ENCODE peak calls at places on chromosomes 5 and 9, in four cellular contexts. P is H1, V is K562, T is GM12878. N is an unnamed sample.

GRCh38 chr9:126151031-126151670 is 175.5 kb upstream of the MVB12B start:
- DNase-seq in P (peak), V (no peak), T (no peak), N (peak)

GRCh38 chr9:2740616-2741015 is 23.3 kb downstream of the KCNV2 start:
- DNase-seq in P (no peak), V (no peak), T (no peak), N (no peak)

GRCh38 chr9:122225323-122226141 is 3.2 kb downstream of the LHX6 start:
- DNase-seq in T (no peak), V (no peak), P (peak), N (no peak)

GRCh38 chr5:57550132-57550531 is 67.5 kb upstream of the ACTBL2 start:
- DNase-seq in P (no peak), V (no peak), T (no peak), N (no peak)

GRCh38 chr9:20848490-20848889 is 164.4 kb downstream of the FOCAD start:
- DNase-seq in V (no peak), P (no peak), T (no peak), N (no peak)

GRCh38 chr5:88815048-88815789 is 67.8 kb downstream of the MEF2C start:
- DNase-seq in P (no peak), V (no peak), T (no peak), N (no peak)

GRCh38 chr5:157269165-157269671 is 3.3 kb downstream of the CYFIP2 start:
- DNase-seq in V (no peak), P (no peak), T (no peak), N (no peak)

GRCh38 chr5:158514353-158514960 is 585.3 kb downstream of the EBF1 start:
- DNase-seq in P (no peak), T (no peak), V (no peak), N (no peak)

GRCh38 chr5:133344266-133344665 is 268.1 kb downstream of the FSTL4 start:
- DNase-seq in P (no peak), V (no peak), T (no peak), N (no peak)

GRCh38 chr5:172901012-172901780 is 58.0 kb upstream of the RPL26L1 start:
- DNase-seq in P (no peak), T (no peak), V (peak), N (peak)

GRCh38 chr5:90547072-90547536 is 11.5 kb upstream of the ADGRV1 start:
- DNase-seq in T (no peak), V (no peak), P (no peak), N (peak)

GRCh38 chr5:71938886-71939285 is 168.4 kb upstream of the MAP1B start:
- DNase-seq in T (no peak), P (no peak), V (no peak), N (peak)

GRCh38 chr9:82242285-82242963 is 253.9 kb downstream of the SPATA31D1 start:
- DNase-seq in V (no peak), T (no peak), P (no peak), N (no peak)

GRCh38 chr5:77360381-77360780 is 131.7 kb downstream of the WDR41 start:
- DNase-seq in V (no peak), T (no peak), P (no peak), N (no peak)

GRCh38 chr5:72510610-72511121 is 3.5 kb upstream of the ZNF366 start:
- DNase-seq in T (no peak), P (no peak), V (no peak), N (no peak)

GRCh38 chr5:83551826-83552225 is 80.3 kb downstream of the VCAN start:
- DNase-seq in P (no peak), V (no peak), T (no peak), N (no peak)

GRCh38 chr9:121322037-121322736 is 47.9 kb downstream of the STOM start:
- DNase-seq in V (no peak), P (no peak), T (no peak), N (peak)

GRCh38 chr9:69023650-69024049 is 9.7 kb upstream of the PRKACG start:
- DNase-seq in P (peak), V (no peak), T (no peak), N (no peak)

GRCh38 chr5:158133369-158133768 is 274.4 kb upstream of the CLINT1 start:
- DNase-seq in P (no peak), T (no peak), V (no peak), N (no peak)

GRCh38 chr9:113985968-113986585 is 92.0 kb downstream of the AMBP start:
- DNase-seq in V (no peak), P (no peak), T (no peak), N (no peak)

GRCh38 chr9:128523199-128523925 is 18.8 kb downstream of the GLE1 start:
- DNase-seq in T (no peak), V (no peak), P (no peak), N (no peak)

GRCh38 chr9:134778156-134778555 is 102.5 kb upstream of the FCN2 start:
- DNase-seq in V (no peak), T (no peak), P (no peak), N (no peak)

GRCh38 chr9:111399772-111400563 is 69.9 kb upstream of the OR2K2 start:
- DNase-seq in P (peak), V (no peak), T (no peak), N (peak)

GRCh38 chr9:112174223-112174964 is 703 bp downstream of the SUSD1 start:
- DNase-seq in T (peak), V (peak), P (no peak), N (peak)

GRCh38 chr5:75536694-75537360 is 25.1 kb downstream of the POLK start:
- DNase-seq in T (no peak), P (no peak), V (no peak), N (no peak)
- TF ChIP-seq HDAC2 in T (no peak), P (no peak), V (no peak), N (no peak)

DNA sequence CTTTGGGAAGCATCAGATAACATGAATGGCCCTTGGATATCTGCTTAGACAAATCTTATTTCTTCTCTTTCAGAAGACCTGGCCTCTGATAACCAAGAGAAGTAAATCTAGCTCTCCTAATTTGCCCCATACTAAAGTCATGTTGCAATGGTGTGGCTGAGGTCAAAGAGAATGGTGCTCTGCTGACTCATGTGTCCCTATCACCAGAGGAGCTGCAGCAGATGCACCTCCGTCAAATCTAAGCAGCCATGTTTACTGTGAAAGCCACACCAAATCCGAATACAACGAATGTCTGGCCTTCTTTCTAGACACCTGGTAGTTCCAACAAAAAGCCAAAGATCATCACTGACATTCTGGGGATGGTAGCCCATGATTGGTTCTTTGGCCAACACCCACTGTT is 23.2 kb downstream of the RETREG1 start:
- DNase-seq in P (no peak), V (no peak), T (no peak), N (no peak)
- TF ChIP-seq BRCA1 in P (no peak), V (no peak), T (no peak), N (no peak)

DNA sequence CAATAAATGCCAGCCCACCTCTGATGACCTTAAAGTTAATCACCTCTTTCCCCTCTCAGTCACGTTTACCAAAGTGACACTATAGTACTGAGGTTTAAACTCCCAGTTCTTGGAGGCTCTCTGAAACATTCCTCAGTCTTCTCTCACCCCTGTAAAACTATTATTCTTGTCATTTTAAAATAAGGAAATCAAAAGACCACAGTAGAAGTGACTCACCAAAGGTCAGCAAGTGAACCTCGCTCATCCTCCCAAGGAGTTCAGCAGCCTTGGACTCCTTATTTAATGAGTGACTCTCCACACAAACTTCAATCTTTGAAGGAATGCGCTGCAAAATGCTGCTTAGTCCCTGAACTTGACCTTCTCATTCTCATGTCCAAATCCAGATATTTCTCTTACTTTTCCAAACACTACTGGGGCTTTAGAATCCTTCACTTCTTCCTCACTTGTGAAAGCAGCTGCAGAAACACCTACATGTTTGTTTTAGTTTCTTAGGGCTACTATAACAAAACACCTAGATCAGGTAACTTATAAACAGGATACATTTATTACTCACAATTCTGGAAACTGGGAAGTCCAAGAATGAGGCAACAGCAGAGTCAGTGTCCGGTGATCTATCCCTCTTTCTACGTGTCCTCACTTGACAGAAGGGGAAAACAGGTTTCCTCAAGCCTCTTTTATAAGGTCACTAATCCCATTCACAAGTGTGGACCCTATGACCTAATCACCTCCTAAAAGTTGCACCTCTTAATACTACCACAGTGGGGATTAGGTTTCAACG is 103.9 kb downstream of the PIK3R1 start:
- DNase-seq in T (no peak), P (no peak), V (no peak), N (no peak)
- TF ChIP-seq SIN3A in T (no peak), P (no peak), V (no peak), N (no peak)

GRCh38 chr9:17531642-17532254 is 47.1 kb upstream of the SH3GL2 start:
- DNase-seq in T (no peak), V (peak), P (peak), N (peak)
- TF ChIP-seq HDAC2 in T (no peak), V (no peak), P (no peak), N (no peak)

GRCh38 chr9:115202960-115203751 is 85.2 kb upstream of the TNC start:
- DNase-seq in V (no peak), P (no peak), T (no peak), N (no peak)
- TF ChIP-seq BRCA1 in V (no peak), P (no peak), T (no peak), N (no peak)

GRCh38 chr5:154916874-154917273 is 21.1 kb downstream of the GEMIN5 start:
- DNase-seq in V (no peak), P (no peak), T (no peak), N (no peak)
- TF ChIP-seq SIN3A in V (no peak), P (no peak), T (no peak), N (no peak)